ENCODE peak calls at places on chromosomes 6 and 20, in seven cellular contexts. S, E, Z, H, J, D and O are unnamed samples.

GRCh38 chr6:57252137-57252536 is 30.0 kb upstream of the RAB23 start:
- DNase-seq in S (no peak), E (no peak), Z (no peak), H (no peak), J (no peak), D (no peak), O (no peak)

GRCh38 chr6:70314240-70314639 is 11.4 kb upstream of the COL9A1 start:
- DNase-seq in S (no peak), E (no peak), Z (no peak), H (no peak), J (no peak), D (peak), O (no peak)

GRCh38 chr6:44059359-44060342 is 67.6 kb downstream of the MRPL14 start:
- DNase-seq in S (no peak), E (no peak), Z (no peak), H (no peak), J (no peak), D (peak), O (no peak)

GRCh38 chr6:133100870-133101269 is 140.3 kb upstream of the EYA4 start:
- DNase-seq in S (no peak), E (no peak), Z (no peak), H (no peak), J (no peak), D (no peak), O (no peak)

GRCh38 chr6:136031982-136032381 is 180.5 kb downstream of the PDE7B start:
- DNase-seq in S (no peak), E (peak), Z (no peak), H (no peak), J (no peak), D (peak), O (no peak)

GRCh38 chr20:17953935-17954334 is 14.7 kb downstream of the SNX5 start:
- DNase-seq in S (no peak), E (no peak), Z (no peak), H (no peak), J (no peak), D (no peak), O (no peak)

GRCh38 chr6:15879372-15880261 is 216.8 kb upstream of the DTNBP1 start:
- DNase-seq in S (peak), E (peak), Z (no peak), H (peak), J (peak), D (peak), O (no peak)

GRCh38 chr20:50690979-50691584 is at the start of gene RIPOR3:
- DNase-seq in S (peak), E (no peak), Z (no peak), H (no peak), J (no peak), D (peak), O (no peak)

GRCh38 chr20:62054451-62054953 is 11.2 kb downstream of the TAF4 start:
- DNase-seq in S (no peak), E (no peak), Z (no peak), H (no peak), J (no peak), D (no peak), O (no peak)

GRCh38 chr6:21134401-21134800 is 459.1 kb upstream of the SOX4 start:
- DNase-seq in S (no peak), E (no peak), Z (no peak), H (no peak), J (no peak), D (no peak), O (no peak)

GRCh38 chr6:159053781-159054398 is 9.1 kb upstream of the TAGAP start:
- DNase-seq in S (no peak), E (no peak), Z (no peak), H (no peak), J (no peak), D (no peak), O (no peak)

GRCh38 chr20:47740225-47741184 is 44.8 kb downstream of the SULF2 start:
- DNase-seq in S (no peak), E (no peak), Z (no peak), H (no peak), J (no peak), D (no peak), O (no peak)